ENCODE peak calls at places on chromosomes 3 and 15, in five cellular contexts. One of them, this sample, is unnamed. For H3K27me3 and H3K4me1, the result is how much of the 10 kb centered on the place peaks cover.

GRCh38 chr15:99090011-99090699 is 14.7 kb upstream of the SYNM start:
- DNase-seq in cardiac muscle cell: no peak
- DNase-seq in CD8-positive, alpha-beta T cell: no peak
- DNase-seq in heart right ventricle: no peak
- DNase-seq in heart left ventricle: no peak
- DNase-seq in this sample: no peak

GRCh38 chr15:39298563-39298962 is 282.3 kb upstream of the THBS1 start:
- DNase-seq in cardiac muscle cell: no peak
- DNase-seq in CD8-positive, alpha-beta T cell: no peak
- DNase-seq in heart left ventricle: no peak
- DNase-seq in heart right ventricle: no peak
- DNase-seq in this sample: no peak

GRCh38 chr3:62445267-62445666 is 71.9 kb upstream of the FEZF2 start:
- DNase-seq in CD8-positive, alpha-beta T cell: no peak
- DNase-seq in heart right ventricle: no peak
- DNase-seq in heart left ventricle: no peak
- DNase-seq in cardiac muscle cell: peak
- DNase-seq in this sample: no peak

GRCh38 chr15:85380860-85381535 is 595 bp downstream of the AKAP13 start:
- DNase-seq in heart left ventricle: peak
- DNase-seq in heart right ventricle: no peak
- DNase-seq in cardiac muscle cell: peak
- DNase-seq in CD8-positive, alpha-beta T cell: peak
- DNase-seq in this sample: no peak

GRCh38 chr15:25804451-25804850 is 58.7 kb downstream of the ATP10A start:
- DNase-seq in cardiac muscle cell: no peak
- DNase-seq in CD8-positive, alpha-beta T cell: no peak
- DNase-seq in heart right ventricle: no peak
- DNase-seq in heart left ventricle: no peak
- DNase-seq in this sample: no peak

GRCh38 chr3:104556372-104557078 is 810.2 kb upstream of the ALCAM start:
- DNase-seq in CD8-positive, alpha-beta T cell: no peak
- DNase-seq in heart left ventricle: no peak
- DNase-seq in cardiac muscle cell: peak
- DNase-seq in heart right ventricle: no peak
- DNase-seq in this sample: no peak

GRCh38 chr3:71191031-71191482 is 392.5 kb downstream of the FOXP1 start:
- DNase-seq in CD8-positive, alpha-beta T cell: no peak
- DNase-seq in heart left ventricle: no peak
- DNase-seq in heart right ventricle: no peak
- DNase-seq in cardiac muscle cell: no peak
- DNase-seq in this sample: no peak

GRCh38 chr3:123552095-123552714 is 32.6 kb downstream of the HACD2 start:
- DNase-seq in heart left ventricle: no peak
- DNase-seq in heart right ventricle: no peak
- DNase-seq in CD8-positive, alpha-beta T cell: no peak
- DNase-seq in cardiac muscle cell: peak
- DNase-seq in this sample: no peak

GRCh38 chr3:20140881-20141280 is 45.1 kb downstream of the SGO1 start:
- DNase-seq in CD8-positive, alpha-beta T cell: no peak
- DNase-seq in heart left ventricle: no peak
- DNase-seq in heart right ventricle: no peak
- DNase-seq in cardiac muscle cell: no peak
- DNase-seq in this sample: no peak

GRCh38 chr3:188272481-188273372 is 118.8 kb downstream of the LPP start:
- DNase-seq in cardiac muscle cell: peak
- DNase-seq in CD8-positive, alpha-beta T cell: no peak
- DNase-seq in heart left ventricle: no peak
- DNase-seq in heart right ventricle: no peak
- DNase-seq in this sample: no peak

GRCh38 chr3:53243165-53243564 is 12.7 kb downstream of the TKT start:
- DNase-seq in heart right ventricle: no peak
- DNase-seq in cardiac muscle cell: peak
- DNase-seq in CD8-positive, alpha-beta T cell: no peak
- DNase-seq in heart left ventricle: no peak
- DNase-seq in this sample: no peak

GRCh38 chr15:66253296-66253642 is 281 bp downstream of the MEGF11 start:
- DNase-seq in cardiac muscle cell: no peak
- DNase-seq in CD8-positive, alpha-beta T cell: no peak
- DNase-seq in heart right ventricle: no peak
- DNase-seq in heart left ventricle: no peak
- DNase-seq in this sample: no peak

GRCh38 chr3:128549283-128550112 is 56.5 kb upstream of the GATA2 start:
- DNase-seq in heart left ventricle: peak
- DNase-seq in cardiac muscle cell: peak
- DNase-seq in heart right ventricle: peak
- DNase-seq in CD8-positive, alpha-beta T cell: no peak
- DNase-seq in this sample: peak

GRCh38 chr3:86731501-86731901 is 259.4 kb downstream of the VGLL3 start:
- DNase-seq in heart right ventricle: no peak
- DNase-seq in cardiac muscle cell: no peak
- DNase-seq in CD8-positive, alpha-beta T cell: no peak
- DNase-seq in heart left ventricle: no peak
- DNase-seq in this sample: no peak

GRCh38 chr15:27017168-27017809 is 46.3 kb downstream of the GABRG3 start:
- DNase-seq in CD8-positive, alpha-beta T cell: no peak
- DNase-seq in heart left ventricle: no peak
- DNase-seq in cardiac muscle cell: peak
- DNase-seq in heart right ventricle: no peak
- DNase-seq in this sample: no peak

GRCh38 chr3:110397115-110397514 is 674.5 kb upstream of the NECTIN3 start:
- DNase-seq in cardiac muscle cell: no peak
- DNase-seq in CD8-positive, alpha-beta T cell: no peak
- DNase-seq in heart left ventricle: no peak
- DNase-seq in heart right ventricle: no peak
- DNase-seq in this sample: no peak

GRCh38 chr3:137946341-137946973 is 63.5 kb upstream of the CLDN18 start:
- DNase-seq in heart left ventricle: peak
- DNase-seq in CD8-positive, alpha-beta T cell: peak
- DNase-seq in heart right ventricle: peak
- DNase-seq in cardiac muscle cell: peak
- DNase-seq in this sample: no peak

GRCh38 chr3:132783152-132783551 is 60.9 kb upstream of the NPHP3 start:
- DNase-seq in cardiac muscle cell: peak
- DNase-seq in CD8-positive, alpha-beta T cell: no peak
- DNase-seq in heart left ventricle: no peak
- DNase-seq in heart right ventricle: no peak
- DNase-seq in this sample: no peak

GRCh38 chr3:34268032-34268760 is 469.8 kb downstream of the PDCD6IP start:
- DNase-seq in cardiac muscle cell: no peak
- DNase-seq in heart right ventricle: no peak
- DNase-seq in heart left ventricle: no peak
- DNase-seq in CD8-positive, alpha-beta T cell: no peak
- DNase-seq in this sample: no peak

GRCh38 chr3:158531334-158531733 is 39.7 kb upstream of the MLF1 start:
- DNase-seq in heart left ventricle: no peak
- DNase-seq in cardiac muscle cell: no peak
- DNase-seq in CD8-positive, alpha-beta T cell: no peak
- DNase-seq in heart right ventricle: no peak
- DNase-seq in this sample: no peak

GRCh38 chr15:60695713-60696522 is 217.0 kb upstream of the ICE2 start:
- DNase-seq in heart right ventricle: no peak
- DNase-seq in heart left ventricle: no peak
- DNase-seq in cardiac muscle cell: no peak
- DNase-seq in CD8-positive, alpha-beta T cell: peak
- DNase-seq in this sample: no peak

GRCh38 chr3:42690766-42691680 is 5.7 kb downstream of the KLHL40 start:
- DNase-seq in CD8-positive, alpha-beta T cell: no peak
- DNase-seq in heart left ventricle: no peak
- DNase-seq in heart right ventricle: no peak
- DNase-seq in cardiac muscle cell: no peak
- DNase-seq in this sample: no peak

GRCh38 chr3:107600784-107601183 is 78.0 kb downstream of the BBX start:
- DNase-seq in heart right ventricle: no peak
- DNase-seq in heart left ventricle: no peak
- DNase-seq in CD8-positive, alpha-beta T cell: no peak
- DNase-seq in cardiac muscle cell: no peak
- DNase-seq in this sample: no peak

GRCh38 chr3:52385157-52385556 is 59.7 kb downstream of the SEMA3G start:
- DNase-seq in heart left ventricle: no peak
- DNase-seq in heart right ventricle: no peak
- DNase-seq in cardiac muscle cell: peak
- DNase-seq in CD8-positive, alpha-beta T cell: no peak
- DNase-seq in this sample: no peak

GRCh38 chr3:189169728-189170127 is 2.0 kb upstream of the TPRG1 start:
- DNase-seq in heart right ventricle: no peak
- DNase-seq in CD8-positive, alpha-beta T cell: no peak
- DNase-seq in cardiac muscle cell: no peak
- DNase-seq in heart left ventricle: no peak
- DNase-seq in this sample: no peak

GRCh38 chr3:36494461-36495109 is 114.3 kb downstream of the STAC start:
- DNase-seq in heart right ventricle: no peak
- DNase-seq in CD8-positive, alpha-beta T cell: no peak
- DNase-seq in cardiac muscle cell: peak
- DNase-seq in heart left ventricle: no peak
- DNase-seq in this sample: no peak

GRCh38 chr15:70250208-70251201 is 152.8 kb upstream of the TLE3 start:
- DNase-seq in heart right ventricle: no peak
- DNase-seq in cardiac muscle cell: no peak
- DNase-seq in CD8-positive, alpha-beta T cell: no peak
- DNase-seq in heart left ventricle: no peak
- DNase-seq in this sample: no peak

GRCh38 chr15:70140543-70141375 is 43.0 kb upstream of the TLE3 start:
- DNase-seq in heart right ventricle: no peak
- DNase-seq in heart left ventricle: no peak
- DNase-seq in cardiac muscle cell: peak
- DNase-seq in CD8-positive, alpha-beta T cell: no peak
- DNase-seq in this sample: no peak

GRCh38 chr3:42080452-42080872 is 10.7 kb upstream of the TRAK1 start:
- DNase-seq in cardiac muscle cell: peak
- DNase-seq in heart right ventricle: no peak
- DNase-seq in CD8-positive, alpha-beta T cell: no peak
- DNase-seq in heart left ventricle: no peak
- DNase-seq in this sample: no peak

GRCh38 chr3:70006089-70006488 is 6.6 kb downstream of the SAMMSON start:
- DNase-seq in CD8-positive, alpha-beta T cell: no peak
- DNase-seq in cardiac muscle cell: peak
- DNase-seq in heart left ventricle: no peak
- DNase-seq in heart right ventricle: no peak
- DNase-seq in this sample: no peak

GRCh38 chr15:64547275-64547674 is 86.9 kb downstream of the ZNF609 start:
- DNase-seq in cardiac muscle cell: no peak
- DNase-seq in CD8-positive, alpha-beta T cell: no peak
- DNase-seq in heart right ventricle: no peak
- DNase-seq in heart left ventricle: no peak
- DNase-seq in this sample: no peak

GRCh38 chr15:64549860-64550259 is 89.5 kb downstream of the ZNF609 start:
- DNase-seq in CD8-positive, alpha-beta T cell: no peak
- DNase-seq in cardiac muscle cell: no peak
- DNase-seq in heart left ventricle: no peak
- DNase-seq in heart right ventricle: no peak
- DNase-seq in this sample: no peak

GRCh38 chr15:64544450-64544849 is 84.1 kb downstream of the ZNF609 start:
- DNase-seq in heart left ventricle: no peak
- DNase-seq in CD8-positive, alpha-beta T cell: no peak
- DNase-seq in cardiac muscle cell: peak
- DNase-seq in heart right ventricle: no peak
- DNase-seq in this sample: no peak
- H3K27me3 ChIP-seq in heart left ventricle: under half
- H3K27me3 ChIP-seq in CD8-positive, alpha-beta T cell: under half
- H3K27me3 ChIP-seq in cardiac muscle cell: under half
- H3K27me3 ChIP-seq in heart right ventricle: under half
- H3K27me3 ChIP-seq in this sample: under half

GRCh38 chr3:31553258-31553657 is 20.5 kb downstream of the STT3B start:
- DNase-seq in CD8-positive, alpha-beta T cell: no peak
- DNase-seq in heart left ventricle: no peak
- DNase-seq in heart right ventricle: no peak
- DNase-seq in cardiac muscle cell: no peak
- DNase-seq in this sample: no peak

GRCh38 chr3:31546152-31546551 is 13.4 kb downstream of the STT3B start:
- DNase-seq in heart right ventricle: peak
- DNase-seq in CD8-positive, alpha-beta T cell: no peak
- DNase-seq in cardiac muscle cell: peak
- DNase-seq in heart left ventricle: peak
- DNase-seq in this sample: no peak

GRCh38 chr3:31552103-31552502 is 19.4 kb downstream of the STT3B start:
- DNase-seq in heart left ventricle: no peak
- DNase-seq in heart right ventricle: no peak
- DNase-seq in cardiac muscle cell: no peak
- DNase-seq in CD8-positive, alpha-beta T cell: no peak
- DNase-seq in this sample: no peak

GRCh38 chr3:31546725-31547124 is 14.0 kb downstream of the STT3B start:
- DNase-seq in heart left ventricle: no peak
- DNase-seq in heart right ventricle: no peak
- DNase-seq in cardiac muscle cell: no peak
- DNase-seq in CD8-positive, alpha-beta T cell: no peak
- DNase-seq in this sample: no peak

GRCh38 chr3:31550452-31551251 is 17.9 kb downstream of the STT3B start:
- DNase-seq in cardiac muscle cell: peak
- DNase-seq in heart left ventricle: no peak
- DNase-seq in CD8-positive, alpha-beta T cell: no peak
- DNase-seq in heart right ventricle: no peak
- DNase-seq in this sample: no peak
- H3K4me1 ChIP-seq in cardiac muscle cell: under half
- H3K4me1 ChIP-seq in heart left ventricle: half or more
- H3K4me1 ChIP-seq in CD8-positive, alpha-beta T cell: half or more
- H3K4me1 ChIP-seq in heart right ventricle: half or more
- H3K4me1 ChIP-seq in this sample: under half

DNA sequence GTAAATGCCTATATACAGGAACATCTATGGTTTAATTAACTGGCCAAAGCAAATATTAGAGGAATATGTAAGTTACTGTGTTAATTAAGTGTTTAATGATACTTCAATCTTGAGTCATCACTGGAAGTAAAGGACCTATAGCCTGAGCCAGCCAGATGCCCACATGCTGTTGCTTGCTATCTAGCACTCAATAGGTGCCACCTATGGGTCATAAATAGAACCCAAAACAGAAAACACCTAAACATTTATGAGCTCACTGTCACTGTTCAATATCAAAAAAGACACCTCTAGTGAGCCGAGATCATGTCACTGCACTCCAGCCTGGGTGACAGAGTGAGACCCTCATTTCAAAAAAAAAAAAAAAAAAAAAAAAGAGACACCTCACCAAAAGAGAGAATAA is 48.4 kb upstream of the IP6K2 start:
- DNase-seq in cardiac muscle cell: peak
- DNase-seq in CD8-positive, alpha-beta T cell: no peak
- DNase-seq in heart left ventricle: no peak
- DNase-seq in heart right ventricle: no peak
- DNase-seq in this sample: no peak
- TF ChIP-seq CTCF in cardiac muscle cell: peak
- TF ChIP-seq CTCF in CD8-positive, alpha-beta T cell: no peak
- TF ChIP-seq CTCF in heart left ventricle: peak
- TF ChIP-seq CTCF in heart right ventricle: no peak
- TF ChIP-seq CTCF in this sample: no peak

DNA sequence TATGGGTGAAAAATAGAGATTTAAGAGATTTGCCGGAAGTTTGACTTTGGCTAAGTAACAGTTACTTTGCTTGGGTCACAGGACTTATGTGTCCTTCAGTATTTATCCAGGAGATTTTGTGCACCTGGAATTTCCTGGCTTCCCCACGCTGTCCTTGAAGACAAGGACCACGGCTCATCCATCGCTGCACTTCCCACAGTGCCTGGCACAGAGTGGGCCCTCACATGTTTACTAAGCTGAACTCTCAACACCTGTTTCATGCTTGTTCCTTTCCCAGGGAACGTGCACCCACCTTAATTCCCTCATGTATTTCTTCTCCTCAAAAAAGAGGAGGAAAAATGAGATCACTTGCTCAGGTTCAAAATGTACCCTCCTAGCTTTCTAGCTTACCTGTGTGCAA is 32.0 kb downstream of the CA12 start:
- DNase-seq in cardiac muscle cell: no peak
- DNase-seq in heart left ventricle: no peak
- DNase-seq in heart right ventricle: no peak
- DNase-seq in CD8-positive, alpha-beta T cell: no peak
- DNase-seq in this sample: no peak
- H3K27me3 ChIP-seq in cardiac muscle cell: under half
- H3K27me3 ChIP-seq in heart left ventricle: under half
- H3K27me3 ChIP-seq in heart right ventricle: under half
- H3K27me3 ChIP-seq in CD8-positive, alpha-beta T cell: under half
- H3K27me3 ChIP-seq in this sample: under half